ENCODE peak calls at places on chromosomes 3 and 15, in four cellular contexts. Q is heart left ventricle; G is CD8-positive, alpha-beta T cell; A is Peyer's patch. C is an unnamed sample.

GRCh38 chr15:69939513-69940440 is 157.9 kb downstream of the TLE3 start:
- DNase-seq in A (no peak), G (no peak), Q (no peak), C (no peak)

GRCh38 chr15:68177747-68178146 is 27.4 kb downstream of the CALML4 start:
- DNase-seq in G (no peak), Q (no peak), A (no peak), C (no peak)

GRCh38 chr3:131217296-131217741 is 164.3 kb upstream of the NUDT16 start:
- DNase-seq in Q (no peak), G (no peak), A (no peak), C (no peak)

GRCh38 chr15:55407631-55407948 is 569 bp downstream of the CCPG1 start:
- DNase-seq in G (no peak), A (no peak), Q (no peak), C (no peak)

GRCh38 chr3:81726132-81726531 is 35.3 kb downstream of the GBE1 start:
- DNase-seq in Q (no peak), G (no peak), A (no peak), C (no peak)

GRCh38 chr3:19885468-19885867 is 48.5 kb downstream of the EFHB start:
- DNase-seq in Q (no peak), A (no peak), G (no peak), C (no peak)

GRCh38 chr3:128094295-128095151 is 29.1 kb downstream of the RUVBL1 start:
- DNase-seq in A (no peak), Q (no peak), G (no peak), C (no peak)

GRCh38 chr3:6825527-6825926 is 35.4 kb upstream of the GRM7 start:
- DNase-seq in Q (no peak), A (no peak), G (no peak), C (no peak)

GRCh38 chr3:66140763-66141372 is 79.9 kb upstream of the SLC25A26 start:
- DNase-seq in A (no peak), G (no peak), Q (no peak), C (no peak)

GRCh38 chr3:157160652-157161480 is 919 bp upstream of the CCNL1 start:
- DNase-seq in A (peak), G (peak), Q (peak), C (peak)

GRCh38 chr15:40923551-40923950 is 5.6 kb upstream of the DLL4 start:
- DNase-seq in G (no peak), A (no peak), Q (no peak), C (no peak)

GRCh38 chr3:186124618-186125017 is 15.7 kb upstream of the ETV5 start:
- DNase-seq in Q (no peak), A (no peak), G (no peak), C (no peak)

GRCh38 chr15:50627351-50628055 is 59.1 kb downstream of the TRPM7 start:
- DNase-seq in A (no peak), Q (no peak), G (no peak), C (no peak)

GRCh38 chr3:158261371-158261991 is 151.6 kb downstream of the RSRC1 start:
- DNase-seq in Q (no peak), A (no peak), G (no peak), C (no peak)

GRCh38 chr3:165233521-165234195 is 37.5 kb upstream of the SLITRK3 start:
- DNase-seq in Q (no peak), A (no peak), G (no peak), C (no peak)

GRCh38 chr3:194690501-194691372 is 5.1 kb downstream of the FAM43A start:
- DNase-seq in A (no peak), G (no peak), Q (no peak), C (no peak)

GRCh38 chr3:182315313-182315712 is 478.0 kb upstream of the ATP11B start:
- DNase-seq in A (no peak), G (no peak), Q (no peak), C (no peak)

GRCh38 chr3:43872901-43873300 is 182.2 kb downstream of the ABHD5 start:
- DNase-seq in G (no peak), Q (no peak), A (no peak), C (no peak)

GRCh38 chr15:57516327-57517026 is 75.2 kb upstream of the MYZAP start:
- DNase-seq in Q (no peak), A (no peak), G (no peak), C (no peak)

GRCh38 chr15:80585544-80586018 is 109.5 kb upstream of the ABHD17C start:
- DNase-seq in Q (no peak), A (no peak), G (no peak), C (no peak)
- TF ChIP-seq CTCF in Q (no peak), A (peak), G (no peak), C (no peak)

GRCh38 chr15:71612066-71612715 is 198.2 kb upstream of the NR2E3 start:
- DNase-seq in G (no peak), Q (no peak), A (no peak), C (no peak)
- H3K27ac ChIP-seq in G (no peak), Q (no peak), A (no peak), C (no peak)

GRCh38 chr3:192422321-192422997 is 304.9 kb downstream of the FGF12 start:
- DNase-seq in A (no peak), Q (no peak), G (no peak), C (no peak)

GRCh38 chr3:192417559-192418055 is 309.7 kb downstream of the FGF12 start:
- DNase-seq in A (no peak), G (no peak), Q (no peak), C (no peak)

GRCh38 chr3:192419312-192419711 is 308.0 kb downstream of the FGF12 start:
- DNase-seq in Q (no peak), G (no peak), A (no peak), C (no peak)

GRCh38 chr3:192417012-192417411 is 310.3 kb downstream of the FGF12 start:
- DNase-seq in Q (no peak), A (no peak), G (no peak), C (no peak)

GRCh38 chr3:192422998-192423349 is 304.4 kb downstream of the FGF12 start:
- DNase-seq in Q (no peak), G (no peak), A (no peak), C (no peak)
- TF ChIP-seq CTCF in Q (peak), G (no peak), A (no peak), C (peak)

GRCh38 chr3:45605569-45605968 is 11.0 kb downstream of the LIMD1 start:
- DNase-seq in Q (no peak), G (no peak), A (no peak), C (no peak)

GRCh38 chr3:45606991-45607712 is 12.6 kb downstream of the LIMD1 start:
- DNase-seq in A (no peak), G (no peak), Q (peak), C (no peak)

GRCh38 chr3:45604999-45605398 is 10.4 kb downstream of the LIMD1 start:
- DNase-seq in Q (no peak), G (no peak), A (no peak), C (no peak)

GRCh38 chr3:45604596-45604995 is 10.0 kb downstream of the LIMD1 start:
- DNase-seq in Q (no peak), A (no peak), G (no peak), C (no peak)

GRCh38 chr3:45606003-45606402 is 11.5 kb downstream of the LIMD1 start:
- DNase-seq in Q (no peak), G (no peak), A (no peak), C (no peak)
- H3K27ac ChIP-seq in Q (peak), G (no peak), A (no peak), C (no peak)

DNA sequence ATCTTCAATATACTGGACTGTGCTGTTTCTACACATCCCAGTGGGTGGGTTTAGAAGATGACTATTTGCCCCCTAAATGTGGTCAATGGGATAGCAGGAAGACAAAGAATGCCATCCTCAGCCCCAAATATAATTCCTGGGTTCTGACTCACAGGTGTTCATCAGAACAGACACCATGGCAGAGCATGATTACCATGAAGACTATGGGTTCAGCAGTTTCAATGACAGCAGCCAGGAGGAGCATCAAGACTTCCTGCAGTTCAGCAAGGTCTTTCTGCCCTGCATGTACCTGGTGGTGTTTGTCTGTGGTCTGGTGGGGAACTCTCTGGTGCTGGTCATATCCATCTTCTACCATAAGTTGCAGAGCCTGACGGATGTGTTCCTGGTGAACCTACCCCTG is 3.0 kb downstream of the CXCR6 start:
- DNase-seq in A (no peak), Q (no peak), G (no peak), C (no peak)
- TF ChIP-seq CTCF in A (peak), Q (no peak), G (no peak), C (peak)

GRCh38 chr15:64825081-64825430 is 391 bp downstream of the PIF1 start:
- DNase-seq in A (no peak), Q (no peak), G (no peak), C (no peak)
- H3K27ac ChIP-seq in A (peak), Q (no peak), G (no peak), C (no peak)

GRCh38 chr15:78565951-78566774 is 843 bp downstream of the CHRNA5 start:
- DNase-seq in G (no peak), A (no peak), Q (no peak), C (no peak)
- TF ChIP-seq CTCF in G (no peak), A (peak), Q (no peak), C (no peak)

DNA sequence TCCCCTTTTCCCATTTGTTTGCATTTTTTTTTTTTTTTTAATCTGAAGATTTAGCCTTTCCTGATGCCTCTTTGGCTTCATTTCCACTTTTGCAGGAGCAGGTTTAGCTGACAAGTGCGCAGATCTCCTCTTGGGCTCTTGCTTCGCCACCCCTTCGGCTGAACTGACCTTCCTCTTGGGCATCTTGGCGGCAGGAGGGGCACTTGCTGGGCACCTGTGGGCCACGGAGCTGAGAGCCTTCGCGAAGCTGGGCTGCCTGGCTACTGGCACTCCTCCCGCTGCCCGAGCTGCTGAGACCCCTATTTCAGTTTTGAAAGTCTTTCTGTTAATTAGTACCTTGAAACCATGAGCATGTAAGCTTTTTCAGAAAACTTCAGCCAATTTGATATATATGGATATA is 8.8 kb downstream of the ARL13B start:
- DNase-seq in G (no peak), A (no peak), Q (no peak), C (no peak)
- H3K27ac ChIP-seq in G (no peak), A (no peak), Q (no peak), C (peak)

GRCh38 chr3:63230146-63230545 is 48.0 kb upstream of the SYNPR start:
- DNase-seq in G (no peak), Q (no peak), A (no peak), C (no peak)

GRCh38 chr3:63228677-63229076 is 49.4 kb upstream of the SYNPR start:
- DNase-seq in A (no peak), G (no peak), Q (no peak), C (no peak)

GRCh38 chr3:63228087-63228486 is 50.0 kb upstream of the SYNPR start:
- DNase-seq in A (no peak), G (no peak), Q (no peak), C (no peak)

GRCh38 chr3:63231556-63231955 is 46.6 kb upstream of the SYNPR start:
- DNase-seq in Q (no peak), G (no peak), A (no peak), C (no peak)

DNA sequence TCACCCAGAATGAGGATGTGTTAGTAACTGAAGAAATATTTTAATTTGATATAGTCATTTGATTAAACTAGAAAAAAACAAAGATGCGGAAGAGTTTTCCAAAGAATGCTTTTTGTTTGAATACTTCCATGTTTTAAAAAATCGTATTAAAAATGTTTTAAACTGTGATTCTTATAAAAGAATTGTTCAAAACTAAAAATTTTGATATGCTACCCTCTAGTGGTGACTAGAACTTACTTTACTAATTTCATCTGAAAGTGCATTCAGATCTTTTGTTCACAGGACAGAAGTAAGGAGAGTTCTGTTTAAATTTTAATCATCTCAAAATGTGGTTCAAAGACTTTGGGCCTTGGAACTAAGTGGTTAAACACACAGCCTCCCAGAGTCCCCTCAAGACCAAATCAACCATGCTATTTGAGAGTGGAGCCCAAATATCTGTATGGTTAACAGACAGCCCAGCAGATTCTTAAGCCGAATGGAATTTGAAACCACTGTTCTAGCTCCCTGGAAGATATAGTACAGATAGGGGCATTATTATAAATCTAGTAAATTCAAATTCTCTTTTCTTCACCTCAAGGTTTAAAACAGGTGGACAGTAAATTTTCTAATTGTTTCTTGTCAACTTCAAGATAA is 45.2 kb upstream of the SYNPR start:
- DNase-seq in A (no peak), Q (no peak), G (no peak), C (no peak)
- TF ChIP-seq CTCF in A (peak), Q (peak), G (no peak), C (peak)

GRCh38 chr3:36964827-36965226 is 20.0 kb upstream of the TRANK1 start:
- DNase-seq in A (no peak), G (no peak), Q (no peak), C (no peak)
- H3K27ac ChIP-seq in A (no peak), G (no peak), Q (no peak), C (peak)

C was measured in upper lobe of right lung.